ENCODE peak calls at places on chromosomes 13 and 19, in ten cellular contexts. F is naive thymus-derived CD4-positive, alpha-beta T cell; J is pancreas; M is tibial nerve; E is fibroblast of lung; V is ascending aorta; L is IMR-90; Q is neural progenitor cell; A is prostate gland; S is psoas muscle. P is an unnamed sample. For H3K4me1 and H3K36me3, the result is how much of the 10 kb centered on the place peaks cover.

GRCh38 chr13:101639711-101640110 is 187.2 kb downstream of the ITGBL1 start:
- DNase-seq in J (no peak), L (no peak), F (no peak), Q (no peak), M (no peak), A (no peak), E (no peak), S (no peak), V (no peak), P (no peak)

GRCh38 chr19:1133471-1133929 is 29.7 kb downstream of the GPX4 start:
- DNase-seq in F (peak), A (no peak), J (no peak), V (no peak), S (no peak), Q (no peak), M (no peak), L (no peak), E (no peak), P (peak)

GRCh38 chr13:40389081-40389641 is 277.3 kb downstream of the FOXO1 start:
- DNase-seq in M (no peak), J (no peak), S (no peak), Q (no peak), L (no peak), F (peak), A (no peak), V (no peak), E (no peak), P (no peak)

GRCh38 chr13:40148103-40148502 is 492.6 kb downstream of the COG6 start:
- DNase-seq in L (no peak), V (no peak), J (no peak), M (no peak), Q (no peak), F (peak), E (no peak), S (no peak), A (no peak), P (no peak)

GRCh38 chr19:6048348-6048747 is 62.0 kb downstream of the RFX2 start:
- DNase-seq in J (no peak), A (no peak), M (no peak), F (no peak), L (no peak), Q (no peak), V (no peak), S (no peak), E (no peak), P (no peak)

GRCh38 chr19:19534556-19535265 is 3.4 kb upstream of the CILP2 start:
- DNase-seq in J (no peak), V (no peak), F (no peak), S (no peak), A (no peak), Q (no peak), E (no peak), L (no peak), M (no peak), P (peak)

GRCh38 chr13:48864100-48864499 is 111.6 kb upstream of the FNDC3A start:
- DNase-seq in Q (no peak), E (no peak), V (no peak), A (no peak), M (no peak), J (no peak), F (no peak), S (no peak), L (no peak), P (no peak)

GRCh38 chr19:49857061-49857833 is 6.3 kb downstream of the PTOV1 start:
- DNase-seq in A (no peak), F (no peak), J (peak), Q (no peak), L (no peak), S (peak), V (no peak), E (no peak), M (no peak), P (no peak)

GRCh38 chr13:24997367-24997967 is 98.5 kb upstream of the PABPC3 start:
- DNase-seq in E (peak), M (peak), A (no peak), L (peak), F (peak), V (no peak), J (no peak), S (no peak), Q (peak), P (no peak)

GRCh38 chr13:89199138-89199537 is 1528.0 kb downstream of the SLITRK5 start:
- DNase-seq in S (no peak), J (no peak), A (no peak), V (no peak), L (no peak), E (no peak), M (no peak), F (no peak), Q (no peak), P (no peak)

GRCh38 chr19:55602104-55603001 is 2.3 kb downstream of the ZNF524 start:
- DNase-seq in M (no peak), L (no peak), Q (no peak), F (no peak), E (no peak), S (peak), A (no peak), J (peak), V (no peak), P (peak)

GRCh38 chr19:12752056-12752781 is 628 bp downstream of the BEST2 start:
- DNase-seq in V (no peak), Q (no peak), F (no peak), J (no peak), A (no peak), E (no peak), L (no peak), M (no peak), S (no peak), P (peak)

GRCh38 chr19:17765069-17765618 is 13.9 kb downstream of the FCHO1 start:
- DNase-seq in M (peak), E (no peak), L (no peak), A (no peak), J (no peak), V (peak), S (peak), Q (no peak), F (no peak), P (peak)

GRCh38 chr13:20525601-20526544 is at the start of gene CRYL1:
- DNase-seq in Q (peak), E (peak), J (peak), S (peak), V (peak), F (peak), L (peak), A (peak), M (peak), P (peak)

GRCh38 chr13:26831336-26831908 is 70.8 kb upstream of the GPR12 start:
- DNase-seq in A (no peak), F (no peak), L (no peak), E (no peak), V (no peak), Q (no peak), S (no peak), J (no peak), M (no peak), P (no peak)

GRCh38 chr19:40754611-40755247 is 3.7 kb downstream of the SNRPA start:
- DNase-seq in A (no peak), F (no peak), M (no peak), S (no peak), L (peak), Q (no peak), E (no peak), J (no peak), V (no peak), P (no peak)

GRCh38 chr19:52343548-52343947 is 7.5 kb downstream of the ZNF610 start:
- DNase-seq in V (no peak), E (peak), A (no peak), J (no peak), L (peak), Q (peak), F (peak), M (peak), S (no peak), P (no peak)

GRCh38 chr13:83796364-83796763 is 85.9 kb downstream of the SLITRK1 start:
- DNase-seq in J (no peak), S (no peak), M (no peak), V (no peak), Q (no peak), L (no peak), A (no peak), F (no peak), E (no peak), P (no peak)

GRCh38 chr19:33047422-33047821 is 17.3 kb downstream of the RHPN2 start:
- DNase-seq in L (no peak), M (no peak), F (no peak), E (no peak), J (no peak), V (no peak), A (no peak), Q (no peak), S (no peak), P (no peak)

GRCh38 chr13:92135509-92135908 is 737.1 kb downstream of the GPC5 start:
- DNase-seq in J (no peak), V (no peak), Q (no peak), F (no peak), S (no peak), E (no peak), M (no peak), L (no peak), A (no peak), P (no peak)

GRCh38 chr19:45834970-45835369 is 19.9 kb upstream of the RSPH6A start:
- DNase-seq in Q (no peak), A (no peak), V (no peak), E (no peak), J (no peak), F (no peak), S (peak), L (no peak), M (no peak), P (no peak)

GRCh38 chr13:51761638-51762350 is 42.2 kb downstream of the DHRS12 start:
- DNase-seq in E (no peak), V (no peak), J (no peak), A (no peak), Q (no peak), M (no peak), F (no peak), S (no peak), L (peak), P (peak)

GRCh38 chr19:47305309-47305751 is 4.3 kb upstream of the C5AR1 start:
- DNase-seq in S (peak), V (no peak), Q (peak), J (peak), M (peak), E (peak), A (no peak), F (peak), L (peak), P (peak)

GRCh38 chr13:104847863-104848262 is 1687.6 kb downstream of the EFNB2 start:
- DNase-seq in Q (no peak), J (no peak), F (no peak), V (no peak), M (no peak), L (no peak), S (no peak), E (no peak), A (no peak), P (no peak)

GRCh38 chr13:94009696-94010095 is 469.8 kb downstream of the DCT start:
- DNase-seq in L (peak), E (peak), F (no peak), Q (no peak), A (no peak), V (no peak), M (no peak), S (no peak), J (no peak), P (peak)

GRCh38 chr13:94459116-94459515 is 20.4 kb downstream of the DCT start:
- DNase-seq in L (no peak), M (no peak), V (no peak), S (no peak), Q (no peak), J (no peak), E (no peak), A (no peak), F (no peak), P (no peak)

GRCh38 chr19:49746206-49746958 is 16.7 kb downstream of the TSKS start:
- DNase-seq in F (peak), M (no peak), S (peak), E (peak), V (no peak), A (no peak), Q (peak), J (peak), L (no peak), P (peak)

GRCh38 chr13:85503797-85504196 is 295.4 kb downstream of the SLITRK6 start:
- DNase-seq in E (no peak), S (no peak), J (no peak), Q (no peak), M (no peak), A (peak), V (no peak), L (peak), F (no peak), P (no peak)

GRCh38 chr19:5892772-5893275 is 10.8 kb downstream of the NDUFA11 start:
- DNase-seq in J (no peak), F (no peak), Q (no peak), L (no peak), S (no peak), E (no peak), V (no peak), A (no peak), M (no peak), P (peak)

GRCh38 chr19:51097166-51097736 is 11.0 kb downstream of the CTU1 start:
- DNase-seq in L (peak), J (peak), A (peak), V (no peak), E (peak), F (peak), M (no peak), S (peak), Q (peak), P (peak)

GRCh38 chr13:94550030-94550738 is 45.8 kb downstream of the TGDS start:
- DNase-seq in F (no peak), E (peak), V (no peak), S (no peak), M (peak), L (peak), Q (no peak), J (no peak), A (no peak), P (no peak)

GRCh38 chr13:39347926-39348901 is 254.8 kb downstream of the LHFPL6 start:
- DNase-seq in Q (peak), F (no peak), M (no peak), E (no peak), S (no peak), V (no peak), L (no peak), J (no peak), A (no peak), P (no peak)

GRCh38 chr19:4328243-4328990 is 10.2 kb downstream of the STAP2 start:
- DNase-seq in J (peak), V (peak), L (peak), E (peak), Q (peak), M (peak), F (peak), S (peak), A (peak), P (peak)

GRCh38 chr19:46841458-46842083 is 9.1 kb downstream of the AP2S1 start:
- DNase-seq in S (peak), Q (no peak), V (no peak), F (no peak), E (peak), J (no peak), L (peak), M (peak), A (peak), P (peak)

DNA sequence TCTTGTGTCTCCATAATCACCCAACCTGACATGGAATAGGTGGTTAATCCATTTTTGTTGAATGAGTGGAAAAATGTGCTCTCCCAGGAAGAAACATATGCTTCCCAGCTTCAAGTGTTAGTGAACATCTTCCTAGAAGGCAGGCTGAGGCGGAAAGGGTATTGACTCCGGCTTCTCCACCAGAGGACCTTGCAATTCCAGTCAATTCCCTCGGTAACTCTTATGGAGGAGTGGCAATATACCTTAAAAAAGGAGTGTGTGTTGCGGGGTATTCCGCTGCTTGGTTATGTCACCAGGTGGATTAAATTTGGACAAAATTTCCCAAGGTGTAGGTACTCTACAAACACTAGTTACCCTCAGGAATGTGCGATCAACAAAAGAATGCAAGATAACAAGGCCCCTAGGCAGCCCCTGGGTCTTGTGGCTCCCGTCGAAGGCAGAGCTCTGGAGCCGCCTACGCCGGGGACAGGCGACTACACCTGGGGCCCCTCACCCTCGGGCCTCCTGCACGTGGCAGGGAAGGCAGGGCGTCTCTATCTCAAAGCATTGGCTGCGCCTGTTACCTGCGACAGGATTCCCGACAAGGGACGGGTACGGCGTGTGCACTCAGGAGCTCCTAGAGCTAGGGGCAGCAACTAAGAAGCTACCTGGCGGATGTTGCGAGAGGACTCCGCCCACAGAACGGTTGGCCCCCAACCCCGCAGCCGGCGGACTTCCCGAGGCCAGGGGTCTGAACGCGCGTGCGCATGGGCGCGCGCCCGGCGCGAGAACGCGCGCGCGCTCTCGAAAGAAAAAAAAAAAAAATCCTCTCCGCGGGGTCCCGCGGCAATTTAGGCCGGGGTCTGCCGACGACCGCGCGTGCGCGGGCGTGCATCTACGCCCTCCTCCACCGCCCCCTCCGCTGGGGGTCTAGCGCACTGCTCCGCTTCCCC is at the start of gene WDR87:
- DNase-seq in F (peak), J (peak), Q (peak), A (peak), L (no peak), E (no peak), M (no peak), S (no peak), V (no peak), P (peak)
- H3K4me1 ChIP-seq in F (under half), J (under half), Q (under half), A (under half), L (under half), E (under half), M (under half), S (under half), V (under half), P (under half)

GRCh38 chr19:39362682-39363657 is 20.7 kb downstream of the SAMD4B start:
- DNase-seq in M (no peak), L (peak), E (peak), Q (no peak), F (no peak), S (no peak), V (no peak), A (no peak), J (no peak), P (peak)
- H3K36me3 ChIP-seq in M (half or more), L (under half), E (under half), Q (under half), F (under half), S (half or more), V (half or more), A (under half), J (under half), P (half or more)

GRCh38 chr13:41605319-41606285 is 148.3 kb downstream of the RGCC start:
- DNase-seq in S (no peak), E (no peak), F (no peak), V (no peak), M (no peak), A (no peak), Q (no peak), J (no peak), L (no peak), P (no peak)

GRCh38 chr13:41606646-41607045 is 149.3 kb downstream of the RGCC start:
- DNase-seq in F (no peak), Q (no peak), E (no peak), S (no peak), V (no peak), A (no peak), J (no peak), M (no peak), L (no peak), P (no peak)

GRCh38 chr13:41601718-41602445 is 144.5 kb downstream of the RGCC start:
- DNase-seq in F (no peak), A (no peak), M (no peak), V (no peak), E (peak), L (no peak), Q (no peak), S (no peak), J (no peak), P (no peak)

GRCh38 chr13:41608111-41608510 is 150.8 kb downstream of the RGCC start:
- DNase-seq in A (no peak), L (no peak), M (no peak), S (no peak), J (no peak), Q (no peak), E (no peak), F (no peak), V (no peak), P (no peak)

DNA sequence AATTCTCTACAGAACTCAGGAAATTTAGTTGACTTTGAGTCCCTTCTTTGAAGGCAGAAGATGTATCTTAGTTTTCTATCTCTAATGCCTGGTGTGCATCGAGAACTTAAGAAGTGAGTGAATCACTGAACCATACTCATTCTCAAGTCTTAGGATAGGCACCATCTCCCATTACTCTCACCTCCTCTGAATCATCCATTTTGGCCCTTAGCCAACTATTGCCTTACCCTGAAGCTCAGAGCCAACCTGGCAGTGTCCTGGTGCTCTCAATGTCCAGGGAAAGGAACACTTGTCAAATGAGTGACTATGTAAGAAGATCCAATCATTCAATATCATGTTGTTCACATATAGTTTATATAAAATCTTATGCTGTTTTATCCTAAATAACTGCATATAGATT is 146.6 kb downstream of the RGCC start:
- DNase-seq in E (peak), F (no peak), V (no peak), Q (no peak), S (peak), L (peak), J (no peak), A (no peak), M (no peak), P (no peak)
- H3K4me1 ChIP-seq in E (under half), F (under half), V (under half), Q (under half), S (under half), L (under half), J (under half), A (under half), M (under half), P (under half)

GRCh38 chr19:11251217-11251616 is 11.1 kb downstream of the DOCK6 start:
- DNase-seq in S (no peak), M (no peak), F (no peak), E (no peak), J (no peak), L (no peak), V (no peak), A (no peak), Q (no peak), P (peak)
- H3K36me3 ChIP-seq in S (under half), M (half or more), F (under half), E (under half), J (under half), L (under half), V (under half), A (under half), Q (under half), P (under half)

DNA sequence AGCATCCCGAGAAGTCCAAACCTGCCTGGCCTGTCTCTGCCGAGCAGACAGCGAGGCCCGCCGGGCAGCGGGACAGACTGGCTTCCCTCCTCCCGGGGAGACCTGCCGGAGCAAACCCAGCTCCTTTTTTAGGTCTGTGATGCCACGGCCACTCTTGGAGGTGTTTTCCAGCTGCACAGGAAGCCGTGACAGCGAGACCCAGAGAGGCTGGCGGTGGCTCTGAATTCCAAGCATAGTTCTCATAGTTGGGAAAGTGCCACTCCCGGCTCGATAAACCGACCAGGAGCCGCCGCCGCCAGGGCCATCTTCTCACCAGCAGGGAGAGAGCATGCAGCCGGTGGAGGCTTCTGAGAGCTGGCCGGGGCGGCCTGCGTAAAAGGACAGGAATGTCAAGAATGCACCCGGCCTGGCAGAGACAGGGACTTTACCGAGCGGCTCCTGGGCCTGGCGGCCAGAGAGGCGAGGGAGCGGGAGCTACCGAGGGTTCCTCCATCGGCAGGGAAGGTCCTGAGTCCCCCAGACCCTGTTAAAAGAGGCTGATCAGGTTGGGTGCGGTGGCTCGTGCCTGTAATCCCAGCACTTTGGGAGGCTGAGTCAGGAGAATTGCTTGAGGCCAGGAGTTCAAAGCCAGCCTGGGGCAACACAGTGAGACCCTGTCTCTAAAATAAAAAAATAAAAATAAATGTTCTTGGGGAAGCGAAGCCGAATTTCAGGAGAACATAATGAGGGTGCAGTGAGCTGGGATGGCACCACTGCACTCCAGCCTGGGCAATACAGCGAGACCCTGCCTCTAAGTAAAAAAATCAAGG is 64.9 kb downstream of the GADD45B start:
- DNase-seq in Q (peak), E (peak), J (peak), F (no peak), M (peak), L (peak), V (no peak), A (peak), S (peak), P (peak)
- H3K4me1 ChIP-seq in Q (under half), E (under half), J (under half), F (under half), M (under half), L (under half), V (half or more), A (under half), S (half or more), P (under half)

P was measured in osteoblast.